ENCODE peak calls at places on chromosomes 5 and 9, in four cellular contexts. One of them, this sample, is unnamed.

GRCh38 chr9:75593920-75594319 is 296.6 kb upstream of the PCSK5 start:
- DNase-seq in AG09309: no peak
- DNase-seq in astrocyte of the cerebellum: no peak
- DNase-seq in endothelial cell: no peak
- DNase-seq in this sample: no peak

GRCh38 chr5:62182802-62183201 is 123.2 kb upstream of the KIF2A start:
- DNase-seq in AG09309: no peak
- DNase-seq in astrocyte of the cerebellum: no peak
- DNase-seq in endothelial cell: no peak
- DNase-seq in this sample: no peak

GRCh38 chr5:60340326-60340725 is 359.6 kb downstream of the DEPDC1B start:
- DNase-seq in AG09309: no peak
- DNase-seq in astrocyte of the cerebellum: no peak
- DNase-seq in endothelial cell: no peak
- DNase-seq in this sample: no peak

GRCh38 chr5:179380211-179381035 is 35.2 kb upstream of the ADAMTS2 start:
- DNase-seq in AG09309: no peak
- DNase-seq in astrocyte of the cerebellum: no peak
- DNase-seq in endothelial cell: no peak
- DNase-seq in this sample: peak; percentile 59

GRCh38 chr5:154193176-154193575 is 2.6 kb downstream of the GALNT10 start:
- DNase-seq in AG09309: no peak
- DNase-seq in astrocyte of the cerebellum: no peak
- DNase-seq in endothelial cell: no peak
- DNase-seq in this sample: no peak

GRCh38 chr9:36956908-36957307 is 77.2 kb downstream of the PAX5 start:
- DNase-seq in AG09309: no peak
- DNase-seq in astrocyte of the cerebellum: no peak
- DNase-seq in endothelial cell: no peak
- DNase-seq in this sample: no peak

GRCh38 chr5:66324357-66324756 is 180.3 kb downstream of the SREK1 start:
- DNase-seq in AG09309: no peak
- DNase-seq in astrocyte of the cerebellum: no peak
- DNase-seq in endothelial cell: no peak
- DNase-seq in this sample: no peak

GRCh38 chr9:20865357-20865756 is 166.1 kb downstream of the HACD4 start:
- DNase-seq in AG09309: no peak
- DNase-seq in astrocyte of the cerebellum: no peak
- DNase-seq in endothelial cell: no peak
- DNase-seq in this sample: no peak

GRCh38 chr5:149680810-149681221 is 49.3 kb upstream of the PPARGC1B start:
- DNase-seq in AG09309: no peak
- DNase-seq in astrocyte of the cerebellum: no peak
- DNase-seq in endothelial cell: no peak
- DNase-seq in this sample: peak; percentile 84

GRCh38 chr5:92613546-92613945 is 967.5 kb downstream of the NR2F1-AS1 start:
- DNase-seq in AG09309: no peak
- DNase-seq in astrocyte of the cerebellum: peak; percentile 5
- DNase-seq in endothelial cell: no peak
- DNase-seq in this sample: no peak

GRCh38 chr5:111408817-111409216 is 103.5 kb downstream of the STARD4 start:
- DNase-seq in AG09309: no peak
- DNase-seq in astrocyte of the cerebellum: no peak
- DNase-seq in endothelial cell: no peak
- DNase-seq in this sample: no peak

GRCh38 chr5:123107343-123108240 is 18.6 kb downstream of the PRDM6 start:
- DNase-seq in AG09309: no peak
- DNase-seq in astrocyte of the cerebellum: no peak
- DNase-seq in endothelial cell: no peak
- DNase-seq in this sample: no peak

GRCh38 chr9:138097501-138097991 is 220.0 kb downstream of the CACNA1B start:
- DNase-seq in AG09309: no peak
- DNase-seq in astrocyte of the cerebellum: no peak
- DNase-seq in endothelial cell: no peak
- DNase-seq in this sample: peak; percentile 63

GRCh38 chr5:14184082-14184481 is 40.9 kb downstream of the TRIO start:
- DNase-seq in AG09309: no peak
- DNase-seq in astrocyte of the cerebellum: no peak
- DNase-seq in endothelial cell: no peak
- DNase-seq in this sample: no peak

GRCh38 chr9:128689820-128690683 is 1.0 kb downstream of the SET start:
- DNase-seq in AG09309: no peak
- DNase-seq in astrocyte of the cerebellum: no peak
- DNase-seq in endothelial cell: peak; percentile 41
- DNase-seq in this sample: peak; percentile 79

GRCh38 chr5:90434116-90434714 is 24.7 kb upstream of the CETN3 start:
- DNase-seq in AG09309: no peak
- DNase-seq in astrocyte of the cerebellum: peak; percentile 16
- DNase-seq in endothelial cell: peak; percentile 54
- DNase-seq in this sample: no peak

GRCh38 chr5:11050596-11051304 is 289.7 kb upstream of the DAP start:
- DNase-seq in AG09309: no peak
- DNase-seq in astrocyte of the cerebellum: no peak
- DNase-seq in endothelial cell: no peak
- DNase-seq in this sample: no peak

GRCh38 chr9:72394061-72394460 is 29.1 kb upstream of the ZFAND5 start:
- DNase-seq in AG09309: no peak
- DNase-seq in astrocyte of the cerebellum: no peak
- DNase-seq in endothelial cell: no peak
- DNase-seq in this sample: no peak

GRCh38 chr5:179978792-179979191 is 71.1 kb upstream of the TBC1D9B start:
- DNase-seq in AG09309: no peak
- DNase-seq in astrocyte of the cerebellum: no peak
- DNase-seq in endothelial cell: no peak
- DNase-seq in this sample: no peak

GRCh38 chr5:85663708-85664031 is 954.1 kb upstream of the COX7C start:
- DNase-seq in AG09309: no peak
- DNase-seq in astrocyte of the cerebellum: no peak
- DNase-seq in endothelial cell: no peak
- DNase-seq in this sample: no peak

GRCh38 chr9:127926961-127927456 is 3.6 kb downstream of the PIP5KL1 start:
- DNase-seq in AG09309: no peak
- DNase-seq in astrocyte of the cerebellum: no peak
- DNase-seq in endothelial cell: no peak
- DNase-seq in this sample: no peak

GRCh38 chr5:181217805-181218065 is 5.3 kb upstream of the TRIM41 start:
- DNase-seq in AG09309: no peak
- DNase-seq in astrocyte of the cerebellum: no peak
- DNase-seq in endothelial cell: no peak
- DNase-seq in this sample: peak; percentile 48

GRCh38 chr5:179250561-179251225 is 94.6 kb downstream of the ADAMTS2 start:
- DNase-seq in AG09309: no peak
- DNase-seq in astrocyte of the cerebellum: no peak
- DNase-seq in endothelial cell: no peak
- DNase-seq in this sample: peak; percentile 51

GRCh38 chr9:134391319-134392231 is 65.3 kb downstream of the RXRA start:
- DNase-seq in AG09309: no peak
- DNase-seq in astrocyte of the cerebellum: no peak
- DNase-seq in endothelial cell: no peak
- DNase-seq in this sample: no peak

GRCh38 chr9:123375725-123376132 is 19.7 kb downstream of the CRB2 start:
- DNase-seq in AG09309: no peak
- DNase-seq in astrocyte of the cerebellum: peak; percentile 52
- DNase-seq in endothelial cell: no peak
- DNase-seq in this sample: no peak

GRCh38 chr9:419571-420156 is 205.0 kb downstream of the DOCK8 start:
- DNase-seq in AG09309: no peak
- DNase-seq in astrocyte of the cerebellum: peak; percentile 82
- DNase-seq in endothelial cell: no peak
- DNase-seq in this sample: no peak

GRCh38 chr5:93130623-93131022 is 450.4 kb downstream of the NR2F1-AS1 start:
- DNase-seq in AG09309: no peak
- DNase-seq in astrocyte of the cerebellum: peak; percentile 20
- DNase-seq in endothelial cell: no peak
- DNase-seq in this sample: no peak

GRCh38 chr5:102794677-102795331 is 39.7 kb downstream of the PAM start:
- DNase-seq in AG09309: no peak
- DNase-seq in astrocyte of the cerebellum: no peak
- DNase-seq in endothelial cell: no peak
- DNase-seq in this sample: no peak

GRCh38 chr5:180494060-180494509 is at the start of gene CNOT6:
- DNase-seq in AG09309: peak; percentile 75
- DNase-seq in astrocyte of the cerebellum: peak; percentile 86
- DNase-seq in endothelial cell: peak; percentile 97
- DNase-seq in this sample: peak; percentile 98

GRCh38 chr5:34474573-34475021 is 181.5 kb upstream of the RAI14 start:
- DNase-seq in AG09309: peak; percentile 52
- DNase-seq in astrocyte of the cerebellum: peak; percentile 49
- DNase-seq in endothelial cell: no peak
- DNase-seq in this sample: no peak

GRCh38 chr9:72383978-72384709 is 19.1 kb upstream of the ZFAND5 start:
- DNase-seq in AG09309: peak; percentile 81
- DNase-seq in astrocyte of the cerebellum: peak; percentile 86
- DNase-seq in endothelial cell: no peak
- DNase-seq in this sample: no peak

GRCh38 chr5:74903165-74903787 is 37.1 kb upstream of the FAM169A start:
- DNase-seq in AG09309: no peak
- DNase-seq in astrocyte of the cerebellum: no peak
- DNase-seq in endothelial cell: peak; percentile 55
- DNase-seq in this sample: no peak

GRCh38 chr9:118650407-118650806 is 718.8 kb downstream of the BRINP1 start:
- DNase-seq in AG09309: no peak
- DNase-seq in astrocyte of the cerebellum: no peak
- DNase-seq in endothelial cell: no peak
- DNase-seq in this sample: no peak

GRCh38 chr9:116421006-116421538 is 266.0 kb upstream of the TRIM32 start:
- DNase-seq in AG09309: peak; percentile 46
- DNase-seq in astrocyte of the cerebellum: no peak
- DNase-seq in endothelial cell: no peak
- DNase-seq in this sample: no peak

This sample was measured in posterior vena cava.